ENCODE peak calls at places on chromosome 21, in nine cellular contexts. P is type B pancreatic cell; M is tibial artery; E is astrocyte; V is activated CD8-positive, alpha-beta T cell treated with anti-CD3 and anti-CD28 coated beads for 36 hours; H is esophagus squamous epithelium; W is neural progenitor cell; J is upper lobe of right lung; L is body of pancreas. D is an unnamed sample.
A peak's percentile ranks its signal among the peaks of the same experiment; 100 is the strongest.

GRCh38 chr21:46122241-46122671 is 24.3 kb downstream of the COL6A2 start:
- DNase-seq in P (peak; percentile 62), M (peak; percentile 16), V (no peak), W (no peak), L (peak; percentile 3), H (no peak), J (peak; percentile 50), E (peak; percentile 92), D (peak; percentile 64)

GRCh38 chr21:46151261-46151988 is 4.0 kb downstream of the FTCD start:
- DNase-seq in L (peak; percentile 3), E (no peak), H (no peak), V (no peak), P (peak; percentile 68), J (peak; percentile 63), W (no peak), M (peak; percentile 17), D (no peak)

GRCh38 chr21:27112186-27112585 is 145.3 kb upstream of the ADAMTS5 start:
- DNase-seq in H (no peak), W (no peak), E (no peak), M (no peak), L (no peak), P (no peak), V (no peak), J (no peak), D (no peak)

GRCh38 chr21:21622460-21623234 is 624.4 kb downstream of the NCAM2 start:
- DNase-seq in J (no peak), M (no peak), V (no peak), W (no peak), H (no peak), L (no peak), P (no peak), E (no peak), D (no peak)

GRCh38 chr21:28587748-28588147 is 404.9 kb downstream of the LTN1 start:
- DNase-seq in W (no peak), J (no peak), P (no peak), H (no peak), M (no peak), V (no peak), L (no peak), E (no peak), D (peak; percentile 8)

GRCh38 chr21:21860888-21861287 is 862.7 kb downstream of the NCAM2 start:
- DNase-seq in E (peak; percentile 35), V (no peak), M (no peak), L (no peak), P (no peak), J (no peak), W (no peak), H (no peak), D (peak; percentile 47)

GRCh38 chr21:45209046-45209445 is 78.6 kb downstream of the POFUT2 start:
- DNase-seq in H (no peak), M (no peak), E (peak; percentile 58), L (no peak), J (no peak), P (no peak), W (no peak), V (no peak), D (peak; percentile 8)

GRCh38 chr21:31537872-31538576 is 121.5 kb upstream of the SOD1 start:
- DNase-seq in V (peak; percentile 45), J (no peak), L (no peak), P (no peak), M (no peak), H (no peak), E (no peak), W (peak; percentile 44), D (no peak)

GRCh38 chr21:26840912-26841311 is 4.3 kb downstream of the ADAMTS1 start:
- DNase-seq in M (peak; percentile 57), W (no peak), L (peak; percentile 55), E (peak; percentile 67), V (no peak), H (no peak), J (no peak), P (no peak), D (peak; percentile 94)

GRCh38 chr21:37932936-37933335 is 16.7 kb upstream of the KCNJ6 start:
- DNase-seq in P (no peak), J (no peak), E (no peak), M (no peak), L (no peak), H (no peak), V (no peak), W (no peak), D (no peak)

GRCh38 chr21:40067751-40068150 is 200.5 kb downstream of the PCP4 start:
- DNase-seq in V (no peak), W (no peak), M (no peak), E (no peak), P (no peak), L (no peak), H (no peak), J (no peak), D (no peak)

GRCh38 chr21:46185717-46186116 is 1.5 kb upstream of the SPATC1L start:
- DNase-seq in W (no peak), P (no peak), J (no peak), E (no peak), H (no peak), M (no peak), V (no peak), L (no peak), D (no peak)

GRCh38 chr21:29248124-29248523 is 50.6 kb upstream of the BACH1 start:
- DNase-seq in H (no peak), E (no peak), L (no peak), J (no peak), W (no peak), V (no peak), M (no peak), P (no peak), D (no peak)

GRCh38 chr21:34354836-34355235 is 9.0 kb upstream of the KCNE2 start:
- DNase-seq in J (no peak), W (no peak), L (no peak), V (no peak), P (no peak), E (no peak), M (no peak), H (no peak), D (no peak)

GRCh38 chr21:45283611-45284455 is 3.9 kb downstream of the POFUT2 start:
- DNase-seq in H (no peak), J (peak; percentile 54), M (peak; percentile 18), W (no peak), V (no peak), E (no peak), P (peak; percentile 68), L (no peak), D (no peak)

GRCh38 chr21:45573452-45574035 is 31.3 kb upstream of the SLC19A1 start:
- DNase-seq in P (no peak), L (no peak), J (peak; percentile 45), W (no peak), V (no peak), H (no peak), M (no peak), E (no peak), D (no peak)

GRCh38 chr21:34130598-34130985 is 57.2 kb downstream of the MRPS6 start:
- DNase-seq in L (no peak), V (no peak), P (no peak), W (no peak), E (no peak), J (no peak), H (no peak), M (no peak), D (no peak)

GRCh38 chr21:23936224-23936623 is 1671.1 kb downstream of the MRPL39 start:
- DNase-seq in M (no peak), W (peak; percentile 5), V (peak; percentile 18), P (no peak), E (peak; percentile 2), H (no peak), L (peak; percentile 8), J (no peak), D (peak; percentile 38)

GRCh38 chr21:34133392-34133791 is 60.0 kb downstream of the MRPS6 start:
- DNase-seq in E (no peak), V (no peak), P (no peak), L (no peak), W (no peak), J (no peak), M (no peak), H (no peak), D (no peak)

GRCh38 chr21:14405225-14405624 is 22.3 kb upstream of the HSPA13 start:
- DNase-seq in E (no peak), W (no peak), J (no peak), H (no peak), P (no peak), L (no peak), V (no peak), M (no peak), D (no peak)

GRCh38 chr21:14401217-14401616 is 18.3 kb upstream of the HSPA13 start:
- DNase-seq in V (no peak), H (no peak), E (no peak), L (no peak), M (no peak), J (no peak), P (no peak), W (no peak), D (no peak)

DNA sequence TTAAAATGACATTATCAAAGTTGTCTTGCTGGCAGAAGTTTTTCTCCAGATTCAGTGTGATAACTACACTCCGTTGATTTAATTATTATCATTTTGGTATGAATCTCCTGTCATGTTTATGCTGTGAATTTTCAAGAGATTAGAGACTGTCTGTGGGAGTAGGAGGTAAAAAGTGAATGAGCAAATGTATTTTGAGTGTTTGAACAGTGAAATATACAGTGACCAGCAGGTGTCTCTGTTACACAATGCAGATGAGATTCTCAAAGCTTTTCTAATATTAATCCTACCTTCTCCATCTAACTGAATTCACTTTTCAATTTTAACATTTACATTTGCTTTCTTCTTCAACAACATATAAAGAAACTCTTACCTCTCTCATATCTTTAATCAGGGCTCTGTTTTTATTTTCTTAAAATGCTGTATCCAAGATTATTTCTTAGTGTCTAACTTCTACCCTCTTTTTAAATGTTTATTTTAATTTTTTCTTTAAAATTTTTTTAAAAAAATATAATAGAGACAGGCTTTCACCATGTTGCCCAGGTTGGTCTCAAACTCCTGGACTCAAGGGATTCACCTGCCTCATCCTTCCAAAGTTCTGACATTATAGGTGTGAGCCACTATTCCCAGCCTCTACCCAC is 20.9 kb upstream of the HSPA13 start:
- DNase-seq in L (no peak), M (no peak), E (peak; percentile 11), V (no peak), H (no peak), W (peak; percentile 21), J (no peak), P (no peak), D (peak; percentile 47)
- TF ChIP-seq CTCF in L (peak; percentile 59), M (peak; percentile 40), E (peak; percentile 48), V (peak; percentile 85), H (peak; percentile 47), W (peak; percentile 67), J (peak; percentile 60), P (peak; percentile 81), D (peak; percentile 50)

GRCh38 chr21:14569868-14570267 is 23.8 kb upstream of the SAMSN1 start:
- DNase-seq in L (no peak), M (no peak), P (no peak), H (no peak), J (no peak), E (no peak), W (no peak), V (peak; percentile 26), D (no peak)
- TF ChIP-seq CTCF in L (no peak), M (no peak), P (no peak), H (no peak), J (no peak), E (no peak), W (no peak), V (no peak), D (no peak)

GRCh38 chr21:43825936-43826622 is 36.7 kb downstream of the RRP1 start:
- DNase-seq in P (no peak), M (no peak), V (no peak), H (no peak), E (no peak), W (peak; percentile 43), L (no peak), J (no peak), D (no peak)
- TF ChIP-seq CTCF in P (peak; percentile 53), M (no peak), V (no peak), H (no peak), E (no peak), W (peak; percentile 21), L (peak; percentile 15), J (no peak), D (peak; percentile 25)

GRCh38 chr21:15679630-15680029 is 50.2 kb upstream of the USP25 start:
- DNase-seq in V (peak; percentile 4), E (no peak), J (no peak), M (no peak), H (no peak), L (peak; percentile 33), W (no peak), P (no peak), D (no peak)
- TF ChIP-seq CTCF in V (no peak), E (no peak), J (peak; percentile 11), M (no peak), H (no peak), L (peak; percentile 12), W (peak; percentile 17), P (no peak), D (no peak)

D was measured in MCF 10A.